ENCODE peak calls at places on chromosomes 2 and 18, in five cellular contexts. One of them, this sample, is unnamed.

GRCh38 chr18:21740724-21741510 is at the start of gene MIB1:
- DNase-seq in mesenchymal stem cell: peak
- DNase-seq in IMR-90: peak
- DNase-seq in neuronal stem cell: peak
- DNase-seq in endothelial cell of umbilical vein: no peak
- DNase-seq in this sample: peak

GRCh38 chr2:66569321-66569851 is 134.5 kb downstream of the MEIS1 start:
- DNase-seq in mesenchymal stem cell: peak
- DNase-seq in IMR-90: peak
- DNase-seq in neuronal stem cell: no peak
- DNase-seq in endothelial cell of umbilical vein: peak
- DNase-seq in this sample: peak

GRCh38 chr2:101355561-101356130 is 31.7 kb downstream of the CREG2 start:
- DNase-seq in mesenchymal stem cell: no peak
- DNase-seq in IMR-90: no peak
- DNase-seq in neuronal stem cell: no peak
- DNase-seq in endothelial cell of umbilical vein: no peak
- DNase-seq in this sample: peak

GRCh38 chr18:44039216-44039615 is 641.5 kb upstream of the SETBP1 start:
- DNase-seq in mesenchymal stem cell: peak
- DNase-seq in IMR-90: no peak
- DNase-seq in neuronal stem cell: no peak
- DNase-seq in endothelial cell of umbilical vein: no peak
- DNase-seq in this sample: no peak

GRCh38 chr2:161077367-161078210 is 82.6 kb upstream of the TANK start:
- DNase-seq in mesenchymal stem cell: peak
- DNase-seq in IMR-90: peak
- DNase-seq in neuronal stem cell: no peak
- DNase-seq in endothelial cell of umbilical vein: peak
- DNase-seq in this sample: peak

GRCh38 chr2:175690113-175690716 is 311.9 kb downstream of the LNPK start:
- DNase-seq in mesenchymal stem cell: peak
- DNase-seq in IMR-90: peak
- DNase-seq in neuronal stem cell: peak
- DNase-seq in endothelial cell of umbilical vein: peak
- DNase-seq in this sample: peak

GRCh38 chr18:74541703-74542555 is 7.6 kb downstream of the CNDP1 start:
- DNase-seq in mesenchymal stem cell: no peak
- DNase-seq in IMR-90: no peak
- DNase-seq in neuronal stem cell: no peak
- DNase-seq in endothelial cell of umbilical vein: no peak
- DNase-seq in this sample: no peak

GRCh38 chr18:8895987-8896619 is 190.7 kb downstream of the MTCL1 start:
- DNase-seq in mesenchymal stem cell: peak
- DNase-seq in IMR-90: peak
- DNase-seq in neuronal stem cell: no peak
- DNase-seq in endothelial cell of umbilical vein: no peak
- DNase-seq in this sample: peak

GRCh38 chr2:53826587-53827397 is 33.0 kb downstream of the GPR75 start:
- DNase-seq in mesenchymal stem cell: peak
- DNase-seq in IMR-90: peak
- DNase-seq in neuronal stem cell: no peak
- DNase-seq in endothelial cell of umbilical vein: no peak
- DNase-seq in this sample: peak

GRCh38 chr2:55810621-55811020 is 113.0 kb downstream of the EFEMP1 start:
- DNase-seq in mesenchymal stem cell: no peak
- DNase-seq in IMR-90: no peak
- DNase-seq in neuronal stem cell: no peak
- DNase-seq in endothelial cell of umbilical vein: peak
- DNase-seq in this sample: peak

GRCh38 chr2:144509001-144509545 is 10.8 kb downstream of the ZEB2 start:
- DNase-seq in mesenchymal stem cell: no peak
- DNase-seq in IMR-90: no peak
- DNase-seq in neuronal stem cell: no peak
- DNase-seq in endothelial cell of umbilical vein: no peak
- DNase-seq in this sample: no peak

GRCh38 chr2:234290671-234291070 is 206.2 kb downstream of the ARL4C start:
- DNase-seq in mesenchymal stem cell: no peak
- DNase-seq in IMR-90: no peak
- DNase-seq in neuronal stem cell: no peak
- DNase-seq in endothelial cell of umbilical vein: peak
- DNase-seq in this sample: no peak

GRCh38 chr18:39341106-39341505 is 1775.5 kb upstream of the CELF4 start:
- DNase-seq in mesenchymal stem cell: no peak
- DNase-seq in IMR-90: no peak
- DNase-seq in neuronal stem cell: no peak
- DNase-seq in endothelial cell of umbilical vein: no peak
- DNase-seq in this sample: no peak

GRCh38 chr2:224946911-224947310 is 95.4 kb downstream of the DOCK10 start:
- DNase-seq in mesenchymal stem cell: peak
- DNase-seq in IMR-90: peak
- DNase-seq in neuronal stem cell: no peak
- DNase-seq in endothelial cell of umbilical vein: peak
- DNase-seq in this sample: peak

GRCh38 chr18:59264136-59264571 is 9.1 kb downstream of the RAX start:
- DNase-seq in mesenchymal stem cell: no peak
- DNase-seq in IMR-90: no peak
- DNase-seq in neuronal stem cell: no peak
- DNase-seq in endothelial cell of umbilical vein: no peak
- DNase-seq in this sample: no peak

GRCh38 chr2:68426885-68427579 is 40.1 kb downstream of the FBXO48 start:
- DNase-seq in mesenchymal stem cell: peak
- DNase-seq in IMR-90: peak
- DNase-seq in neuronal stem cell: no peak
- DNase-seq in endothelial cell of umbilical vein: no peak
- DNase-seq in this sample: no peak

GRCh38 chr2:26993768-26994167 is 23.3 kb downstream of the MAPRE3 start:
- DNase-seq in mesenchymal stem cell: no peak
- DNase-seq in IMR-90: no peak
- DNase-seq in neuronal stem cell: no peak
- DNase-seq in endothelial cell of umbilical vein: no peak
- DNase-seq in this sample: no peak

GRCh38 chr2:238290715-238291549 is 2.5 kb upstream of the PER2 start:
- DNase-seq in mesenchymal stem cell: no peak
- DNase-seq in IMR-90: no peak
- DNase-seq in neuronal stem cell: no peak
- DNase-seq in endothelial cell of umbilical vein: no peak
- DNase-seq in this sample: no peak

GRCh38 chr2:149033716-149034115 is 4.8 kb upstream of the LYPD6B start:
- DNase-seq in mesenchymal stem cell: no peak
- DNase-seq in IMR-90: no peak
- DNase-seq in neuronal stem cell: no peak
- DNase-seq in endothelial cell of umbilical vein: no peak
- DNase-seq in this sample: no peak

GRCh38 chr2:53422979-53423378 is 344.6 kb upstream of the CHAC2 start:
- DNase-seq in mesenchymal stem cell: peak
- DNase-seq in IMR-90: peak
- DNase-seq in neuronal stem cell: peak
- DNase-seq in endothelial cell of umbilical vein: peak
- DNase-seq in this sample: peak

GRCh38 chr2:145199052-145199451 is 679.1 kb upstream of the ZEB2 start:
- DNase-seq in mesenchymal stem cell: no peak
- DNase-seq in IMR-90: no peak
- DNase-seq in neuronal stem cell: no peak
- DNase-seq in endothelial cell of umbilical vein: no peak
- DNase-seq in this sample: no peak

GRCh38 chr2:45681675-45682074 is 30.2 kb downstream of the PRKCE start:
- DNase-seq in mesenchymal stem cell: peak
- DNase-seq in IMR-90: peak
- DNase-seq in neuronal stem cell: no peak
- DNase-seq in endothelial cell of umbilical vein: peak
- DNase-seq in this sample: peak

GRCh38 chr2:201465524-201465971 is 14.0 kb downstream of the STRADB start:
- DNase-seq in mesenchymal stem cell: peak
- DNase-seq in IMR-90: peak
- DNase-seq in neuronal stem cell: no peak
- DNase-seq in endothelial cell of umbilical vein: no peak
- DNase-seq in this sample: no peak

GRCh38 chr2:142180820-142181533 is 50.2 kb upstream of the LRP1B start:
- DNase-seq in mesenchymal stem cell: peak
- DNase-seq in IMR-90: peak
- DNase-seq in neuronal stem cell: peak
- DNase-seq in endothelial cell of umbilical vein: peak
- DNase-seq in this sample: peak

GRCh38 chr2:135839713-135840112 is 2.7 kb upstream of the LCT start:
- DNase-seq in mesenchymal stem cell: peak
- DNase-seq in IMR-90: peak
- DNase-seq in neuronal stem cell: no peak
- DNase-seq in endothelial cell of umbilical vein: peak
- DNase-seq in this sample: peak

GRCh38 chr18:48997985-48998831 is 47.4 kb upstream of the SMAD7 start:
- DNase-seq in mesenchymal stem cell: peak
- DNase-seq in IMR-90: peak
- DNase-seq in neuronal stem cell: no peak
- DNase-seq in endothelial cell of umbilical vein: peak
- DNase-seq in this sample: peak

GRCh38 chr2:174957049-174957448 is 48.1 kb downstream of the CHN1 start:
- DNase-seq in mesenchymal stem cell: no peak
- DNase-seq in IMR-90: no peak
- DNase-seq in neuronal stem cell: no peak
- DNase-seq in endothelial cell of umbilical vein: no peak
- DNase-seq in this sample: no peak

GRCh38 chr2:109124982-109125594 is 3.9 kb upstream of the SH3RF3 start:
- DNase-seq in mesenchymal stem cell: no peak
- DNase-seq in IMR-90: no peak
- DNase-seq in neuronal stem cell: no peak
- DNase-seq in endothelial cell of umbilical vein: no peak
- DNase-seq in this sample: no peak
- H3K9ac ChIP-seq in mesenchymal stem cell: peak
- H3K9ac ChIP-seq in IMR-90: no peak
- H3K9ac ChIP-seq in neuronal stem cell: no peak
- H3K9ac ChIP-seq in endothelial cell of umbilical vein: no peak
- H3K9ac ChIP-seq in this sample: no peak

GRCh38 chr18:63552581-63552980 is 10.4 kb downstream of the SERPINB12 start:
- DNase-seq in mesenchymal stem cell: no peak
- DNase-seq in IMR-90: no peak
- DNase-seq in neuronal stem cell: no peak
- DNase-seq in endothelial cell of umbilical vein: no peak
- DNase-seq in this sample: no peak
- H3K9ac ChIP-seq in mesenchymal stem cell: peak
- H3K9ac ChIP-seq in IMR-90: no peak
- H3K9ac ChIP-seq in neuronal stem cell: no peak
- H3K9ac ChIP-seq in endothelial cell of umbilical vein: no peak
- H3K9ac ChIP-seq in this sample: peak

DNA sequence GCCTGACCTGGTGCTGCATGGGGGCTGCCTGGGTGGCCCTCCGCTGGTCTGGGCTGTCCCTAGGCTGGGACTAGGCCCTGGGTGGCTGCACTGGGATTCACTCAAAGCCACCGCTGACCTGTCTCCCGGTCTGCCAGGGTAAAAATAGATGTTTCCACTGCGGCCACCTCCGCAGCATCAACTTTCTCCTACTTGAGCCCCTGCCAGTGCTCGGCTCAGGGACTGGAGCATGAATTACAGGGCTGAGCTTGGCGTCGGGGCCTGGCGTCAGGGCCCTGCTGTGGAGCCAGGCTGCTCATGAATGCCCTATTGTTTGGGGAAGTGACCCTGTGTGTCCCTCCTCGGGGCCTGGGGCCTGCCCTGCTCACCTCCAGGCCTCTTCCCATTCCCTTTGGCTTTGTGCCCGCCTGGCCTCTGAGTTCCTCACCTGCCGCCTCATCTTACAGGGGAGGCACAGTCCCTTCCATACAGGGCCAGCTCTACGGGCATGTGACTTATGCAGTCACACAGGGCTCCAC is 247.6 kb downstream of the DYSF start:
- DNase-seq in mesenchymal stem cell: no peak
- DNase-seq in IMR-90: no peak
- DNase-seq in neuronal stem cell: peak
- DNase-seq in endothelial cell of umbilical vein: no peak
- DNase-seq in this sample: peak
- H3K9ac ChIP-seq in mesenchymal stem cell: peak
- H3K9ac ChIP-seq in IMR-90: no peak
- H3K9ac ChIP-seq in neuronal stem cell: no peak
- H3K9ac ChIP-seq in endothelial cell of umbilical vein: no peak
- H3K9ac ChIP-seq in this sample: peak

GRCh38 chr2:128646091-128646490 is 327.4 kb upstream of the HS6ST1 start:
- DNase-seq in mesenchymal stem cell: no peak
- DNase-seq in IMR-90: no peak
- DNase-seq in neuronal stem cell: no peak
- DNase-seq in endothelial cell of umbilical vein: no peak
- DNase-seq in this sample: no peak

GRCh38 chr2:128643221-128644065 is 324.8 kb upstream of the HS6ST1 start:
- DNase-seq in mesenchymal stem cell: no peak
- DNase-seq in IMR-90: no peak
- DNase-seq in neuronal stem cell: no peak
- DNase-seq in endothelial cell of umbilical vein: no peak
- DNase-seq in this sample: no peak

GRCh38 chr2:128645631-128646030 is 327.0 kb upstream of the HS6ST1 start:
- DNase-seq in mesenchymal stem cell: no peak
- DNase-seq in IMR-90: no peak
- DNase-seq in neuronal stem cell: no peak
- DNase-seq in endothelial cell of umbilical vein: no peak
- DNase-seq in this sample: no peak

GRCh38 chr2:128644156-128644555 is 325.5 kb upstream of the HS6ST1 start:
- DNase-seq in mesenchymal stem cell: no peak
- DNase-seq in IMR-90: no peak
- DNase-seq in neuronal stem cell: peak
- DNase-seq in endothelial cell of umbilical vein: no peak
- DNase-seq in this sample: no peak

DNA sequence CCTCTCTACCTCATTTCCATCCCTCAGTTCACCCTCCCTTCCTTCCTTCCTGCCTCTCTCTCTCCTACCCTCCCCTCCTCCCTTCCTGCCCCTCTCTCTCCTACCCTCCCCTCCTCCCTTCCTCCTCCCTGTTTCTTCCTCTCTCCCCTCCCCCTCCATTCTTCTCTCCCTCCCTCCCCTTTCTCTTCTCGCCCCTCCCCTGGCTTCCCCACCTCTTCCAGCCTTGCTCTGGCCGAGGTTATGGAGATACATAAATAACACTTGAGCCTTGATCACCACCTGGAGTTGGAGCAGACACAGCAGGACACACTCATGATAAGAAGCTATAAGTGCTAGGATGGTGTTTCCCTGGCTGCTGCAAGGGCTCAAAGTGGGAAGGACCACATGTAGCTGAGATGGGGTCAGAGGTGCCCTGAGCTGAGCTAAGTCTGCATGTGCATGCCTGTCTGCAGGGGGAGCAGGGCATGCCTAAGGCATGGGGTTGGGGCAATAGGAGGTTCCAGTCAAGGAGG is 326.1 kb upstream of the HS6ST1 start:
- DNase-seq in mesenchymal stem cell: peak
- DNase-seq in IMR-90: no peak
- DNase-seq in neuronal stem cell: peak
- DNase-seq in endothelial cell of umbilical vein: no peak
- DNase-seq in this sample: no peak
- H3K9ac ChIP-seq in mesenchymal stem cell: no peak
- H3K9ac ChIP-seq in IMR-90: no peak
- H3K9ac ChIP-seq in neuronal stem cell: no peak
- H3K9ac ChIP-seq in endothelial cell of umbilical vein: no peak
- H3K9ac ChIP-seq in this sample: no peak